ENCODE peak calls at places on chromosomes 12 and 14, in six cellular contexts. N is kidney epithelial cell, X is psoas muscle, P is heart left ventricle, J is IMR-90, C is uterus. K is an unnamed sample.

GRCh38 chr12:58487280-58488141 is 432.8 kb downstream of the LRIG3 start:
- DNase-seq in N (peak; percentile 63), X (no peak), P (no peak), J (peak; percentile 53), C (no peak), K (no peak)

GRCh38 chr12:125650587-125650986 is 585.4 kb downstream of the AACS start:
- DNase-seq in N (no peak), X (no peak), P (no peak), J (no peak), C (no peak), K (no peak)

GRCh38 chr12:64752833-64753238 is 6.4 kb downstream of the GNS start:
- DNase-seq in N (no peak), X (no peak), P (no peak), J (no peak), C (no peak), K (no peak)

GRCh38 chr12:51270847-51271518 is 768 bp upstream of the SMAGP start:
- DNase-seq in N (peak; percentile 73), X (no peak), P (no peak), J (peak; percentile 86), C (no peak), K (no peak)

GRCh38 chr12:62848418-62848817 is 86.5 kb downstream of the PPM1H start:
- DNase-seq in N (peak; percentile 72), X (no peak), P (no peak), J (peak; percentile 85), C (no peak), K (no peak)

GRCh38 chr14:106842687-106843086 is 1316.3 kb downstream of the TMEM121 start:
- DNase-seq in N (no peak), X (no peak), P (no peak), J (no peak), C (no peak), K (no peak)

GRCh38 chr14:59325906-59326305 is 137.4 kb downstream of the DAAM1 start:
- DNase-seq in N (no peak), X (no peak), P (peak; percentile 27), J (peak; percentile 84), C (no peak), K (peak; percentile 58)

GRCh38 chr12:12403264-12404248 is 46.7 kb downstream of the BORCS5 start:
- DNase-seq in N (no peak), X (no peak), P (no peak), J (no peak), C (peak; percentile 44), K (no peak)

GRCh38 chr12:24875014-24875413 is 73.9 kb downstream of the BCAT1 start:
- DNase-seq in N (no peak), X (no peak), P (no peak), J (no peak), C (no peak), K (no peak)

GRCh38 chr12:51218607-51219161 is 822 bp upstream of the POU6F1 start:
- DNase-seq in N (no peak), X (no peak), P (no peak), J (no peak), C (no peak), K (no peak)

GRCh38 chr12:123010681-123011080 is 30.2 kb downstream of the ARL6IP4 start:
- DNase-seq in N (no peak), X (peak; percentile 19), P (no peak), J (no peak), C (no peak), K (no peak)

GRCh38 chr12:20369164-20370000 is 1.0 kb downstream of the PDE3A start:
- DNase-seq in N (no peak), X (peak; percentile 78), P (peak; percentile 86), J (peak; percentile 39), C (peak; percentile 71), K (peak; percentile 80)

GRCh38 chr14:66104486-66104885 is 381.7 kb upstream of the CCDC196 start:
- DNase-seq in N (no peak), X (no peak), P (no peak), J (no peak), C (no peak), K (no peak)

GRCh38 chr12:5102261-5102789 is 58.6 kb downstream of the KCNA5 start:
- DNase-seq in N (no peak), X (no peak), P (no peak), J (peak; percentile 94), C (no peak), K (no peak)

GRCh38 chr12:57744194-57744776 is 554 bp upstream of the TSPAN31 start:
- DNase-seq in N (no peak), X (peak; percentile 87), P (peak; percentile 66), J (peak; percentile 85), C (peak; percentile 75), K (peak; percentile 91)

GRCh38 chr14:26811756-26812305 is 214.0 kb upstream of the NOVA1 start:
- DNase-seq in N (no peak), X (no peak), P (no peak), J (no peak), C (no peak), K (no peak)

GRCh38 chr12:93111791-93112208 is 182.7 kb upstream of the EEA1 start:
- DNase-seq in N (no peak), X (no peak), P (no peak), J (no peak), C (no peak), K (no peak)

GRCh38 chr12:121903202-121903601 is 14.6 kb downstream of the PSMD9 start:
- DNase-seq in N (no peak), X (no peak), P (no peak), J (no peak), C (no peak), K (no peak)

GRCh38 chr12:89544730-89545184 is 18.9 kb upstream of the POC1B start:
- DNase-seq in N (no peak), X (peak; percentile 75), P (peak; percentile 67), J (no peak), C (peak; percentile 32), K (peak; percentile 29)

GRCh38 chr12:48681416-48681737 is 661 bp downstream of the KANSL2 start:
- DNase-seq in N (no peak), X (no peak), P (no peak), J (peak; percentile 14), C (no peak), K (no peak)

GRCh38 chr14:53601409-53601808 is 355.2 kb downstream of the BMP4 start:
- DNase-seq in N (no peak), X (no peak), P (no peak), J (no peak), C (no peak), K (no peak)

GRCh38 chr14:76348898-76349297 is 27.0 kb upstream of the ESRRB start:
- DNase-seq in N (peak; percentile 70), X (peak; percentile 71), P (peak; percentile 80), J (peak; percentile 29), C (peak; percentile 47), K (peak; percentile 25)

GRCh38 chr14:74691456-74691855 is 21.4 kb downstream of the AREL1 start:
- DNase-seq in N (no peak), X (no peak), P (no peak), J (no peak), C (no peak), K (no peak)

GRCh38 chr12:69929531-69929930 is 104.5 kb downstream of the MYRFL start:
- DNase-seq in N (no peak), X (no peak), P (no peak), J (peak; percentile 6), C (no peak), K (no peak)

GRCh38 chr12:91810531-91810930 is 335.1 kb downstream of the BTG1 start:
- DNase-seq in N (no peak), X (no peak), P (no peak), J (no peak), C (no peak), K (no peak)

GRCh38 chr14:28098863-28099262 is 667.7 kb upstream of the FOXG1 start:
- DNase-seq in N (no peak), X (no peak), P (no peak), J (no peak), C (no peak), K (no peak)

GRCh38 chr14:75981826-75982723 is at the start of gene TGFB3:
- DNase-seq in N (peak; percentile 57), X (peak; percentile 93), P (peak; percentile 86), J (peak; percentile 93), C (peak; percentile 91), K (peak; percentile 93)

GRCh38 chr12:56571131-56571530 is 49.5 kb downstream of the RBMS2 start:
- DNase-seq in N (no peak), X (no peak), P (no peak), J (no peak), C (no peak), K (no peak)

GRCh38 chr12:68798880-68799229 is 9.1 kb upstream of the MDM2 start:
- DNase-seq in N (no peak), X (no peak), P (no peak), J (no peak), C (no peak), K (no peak)

GRCh38 chr14:81801921-81802320 is 268.3 kb upstream of the SEL1L start:
- DNase-seq in N (no peak), X (no peak), P (peak; percentile 6), J (no peak), C (no peak), K (no peak)

GRCh38 chr12:84856156-84856900 is 56.3 kb downstream of the SLC6A15 start:
- DNase-seq in N (no peak), X (no peak), P (no peak), J (no peak), C (no peak), K (no peak)

GRCh38 chr14:50110323-50111037 is 5.9 kb downstream of the VCPKMT start:
- DNase-seq in N (no peak), X (no peak), P (no peak), J (no peak), C (no peak), K (no peak)

GRCh38 chr14:50113381-50113811 is 3.0 kb downstream of the VCPKMT start:
- DNase-seq in N (no peak), X (no peak), P (no peak), J (no peak), C (no peak), K (no peak)

GRCh38 chr14:50106178-50106577 is 10.2 kb downstream of the VCPKMT start:
- DNase-seq in N (no peak), X (no peak), P (no peak), J (no peak), C (no peak), K (no peak)

GRCh38 chr14:50107850-50108249 is 8.5 kb downstream of the VCPKMT start:
- DNase-seq in N (no peak), X (no peak), P (no peak), J (no peak), C (no peak), K (no peak)

GRCh38 chr14:50109342-50109741 is 7.0 kb downstream of the VCPKMT start:
- DNase-seq in N (no peak), X (no peak), P (no peak), J (peak; percentile 35), C (no peak), K (no peak)
- TF ChIP-seq CTCF in N (peak; percentile 37), X (no peak), P (no peak), J (peak; percentile 44), C (no peak), K (no peak)

GRCh38 chr14:71108398-71109114 is 201.3 kb downstream of the PCNX1 start:
- DNase-seq in N (no peak), X (no peak), P (no peak), J (no peak), C (no peak), K (no peak)
- H3K36me3 ChIP-seq in N (no peaks in the 10 kb centered on the region), X (peaks cover 97% of the 10 kb centered on the region), P (peaks cover 53% of the 10 kb centered on the region), J (peaks cover 18% of the 10 kb centered on the region), C (no peaks in the 10 kb centered on the region), K (peaks cover 40% of the 10 kb centered on the region)

GRCh38 chr12:104108755-104109445 is 29.1 kb downstream of the NFYB start:
- DNase-seq in N (peak; percentile 56), X (peak; percentile 90), P (peak; percentile 63), J (peak; percentile 87), C (peak; percentile 82), K (peak; percentile 86)
- TF ChIP-seq CTCF in N (peak; percentile 89), X (peak; percentile 86), P (peak; percentile 76), J (peak; percentile 82), C (peak; percentile 76), K (peak; percentile 79)

GRCh38 chr12:19138551-19139344 is 9.2 kb downstream of the PLEKHA5 start:
- DNase-seq in N (no peak), X (no peak), P (no peak), J (peak; percentile 47), C (no peak), K (no peak)
- H3K36me3 ChIP-seq in N (no peaks in the 10 kb centered on the region), X (no peaks in the 10 kb centered on the region), P (no peaks in the 10 kb centered on the region), J (peaks cover 11% of the 10 kb centered on the region), C (no peaks in the 10 kb centered on the region), K (no peaks in the 10 kb centered on the region)